ENCODE peak calls at places on chromosomes 12 and 14, in five cellular contexts. One of them, this sample, is unnamed.

GRCh38 chr14:106551265-106551664 is 1024.9 kb downstream of the TMEM121 start:
- DNase-seq in sigmoid colon: no peak
- DNase-seq in astrocyte of the spinal cord: no peak
- DNase-seq in fibroblast of lung: no peak
- DNase-seq in AG04449: no peak
- DNase-seq in this sample: no peak

GRCh38 chr12:10716704-10717315 is 6.3 kb downstream of the YBX3 start:
- DNase-seq in sigmoid colon: peak
- DNase-seq in astrocyte of the spinal cord: peak
- DNase-seq in fibroblast of lung: peak
- DNase-seq in AG04449: peak
- DNase-seq in this sample: peak

GRCh38 chr12:110932048-110932447 is 11.7 kb upstream of the MYL2 start:
- DNase-seq in sigmoid colon: no peak
- DNase-seq in astrocyte of the spinal cord: no peak
- DNase-seq in fibroblast of lung: no peak
- DNase-seq in AG04449: no peak
- DNase-seq in this sample: no peak

GRCh38 chr14:86450075-86450474 is 920.1 kb downstream of the FLRT2 start:
- DNase-seq in sigmoid colon: no peak
- DNase-seq in astrocyte of the spinal cord: no peak
- DNase-seq in fibroblast of lung: no peak
- DNase-seq in AG04449: peak
- DNase-seq in this sample: peak

GRCh38 chr14:72451081-72451972 is 442.6 kb downstream of the DPF3 start:
- DNase-seq in sigmoid colon: no peak
- DNase-seq in astrocyte of the spinal cord: no peak
- DNase-seq in fibroblast of lung: peak
- DNase-seq in AG04449: no peak
- DNase-seq in this sample: no peak

GRCh38 chr12:94140556-94140955 is 7.8 kb upstream of the PLXNC1 start:
- DNase-seq in sigmoid colon: no peak
- DNase-seq in astrocyte of the spinal cord: no peak
- DNase-seq in fibroblast of lung: no peak
- DNase-seq in AG04449: no peak
- DNase-seq in this sample: peak

GRCh38 chr14:83994020-83994419 is 1535.9 kb upstream of the FLRT2 start:
- DNase-seq in sigmoid colon: no peak
- DNase-seq in astrocyte of the spinal cord: peak
- DNase-seq in fibroblast of lung: peak
- DNase-seq in AG04449: no peak
- DNase-seq in this sample: peak

GRCh38 chr12:57094194-57095160 is 5.6 kb downstream of the NAB2 start:
- DNase-seq in sigmoid colon: no peak
- DNase-seq in astrocyte of the spinal cord: no peak
- DNase-seq in fibroblast of lung: no peak
- DNase-seq in AG04449: no peak
- DNase-seq in this sample: no peak

GRCh38 chr12:132489078-132489601 is 811 bp upstream of the FBRSL1 start:
- DNase-seq in sigmoid colon: peak
- DNase-seq in astrocyte of the spinal cord: no peak
- DNase-seq in fibroblast of lung: no peak
- DNase-seq in AG04449: no peak
- DNase-seq in this sample: peak

GRCh38 chr12:30200864-30201263 is 417.1 kb upstream of the TMTC1 start:
- DNase-seq in sigmoid colon: no peak
- DNase-seq in astrocyte of the spinal cord: peak
- DNase-seq in fibroblast of lung: peak
- DNase-seq in AG04449: no peak
- DNase-seq in this sample: peak

GRCh38 chr12:120466560-120467315 is 2.8 kb downstream of the SRSF9 start:
- DNase-seq in sigmoid colon: no peak
- DNase-seq in astrocyte of the spinal cord: peak
- DNase-seq in fibroblast of lung: peak
- DNase-seq in AG04449: no peak
- DNase-seq in this sample: peak

GRCh38 chr12:62537544-62537943 is 70.9 kb downstream of the MON2 start:
- DNase-seq in sigmoid colon: no peak
- DNase-seq in astrocyte of the spinal cord: peak
- DNase-seq in fibroblast of lung: peak
- DNase-seq in AG04449: peak
- DNase-seq in this sample: peak

GRCh38 chr14:75527449-75528163 is 5.3 kb downstream of the BATF start:
- DNase-seq in sigmoid colon: no peak
- DNase-seq in astrocyte of the spinal cord: no peak
- DNase-seq in fibroblast of lung: no peak
- DNase-seq in AG04449: no peak
- DNase-seq in this sample: no peak

GRCh38 chr14:69288956-69289705 is 29.2 kb downstream of the GALNT16 start:
- DNase-seq in sigmoid colon: no peak
- DNase-seq in astrocyte of the spinal cord: no peak
- DNase-seq in fibroblast of lung: peak
- DNase-seq in AG04449: no peak
- DNase-seq in this sample: no peak

GRCh38 chr14:69289811-69290520 is 30.0 kb downstream of the GALNT16 start:
- DNase-seq in sigmoid colon: no peak
- DNase-seq in astrocyte of the spinal cord: no peak
- DNase-seq in fibroblast of lung: no peak
- DNase-seq in AG04449: no peak
- DNase-seq in this sample: peak

GRCh38 chr14:69285661-69286255 is 25.8 kb downstream of the GALNT16 start:
- DNase-seq in sigmoid colon: no peak
- DNase-seq in astrocyte of the spinal cord: no peak
- DNase-seq in fibroblast of lung: no peak
- DNase-seq in AG04449: no peak
- DNase-seq in this sample: no peak

GRCh38 chr14:69287096-69287991 is 27.4 kb downstream of the GALNT16 start:
- DNase-seq in sigmoid colon: no peak
- DNase-seq in astrocyte of the spinal cord: peak
- DNase-seq in fibroblast of lung: peak
- DNase-seq in AG04449: no peak
- DNase-seq in this sample: no peak

DNA sequence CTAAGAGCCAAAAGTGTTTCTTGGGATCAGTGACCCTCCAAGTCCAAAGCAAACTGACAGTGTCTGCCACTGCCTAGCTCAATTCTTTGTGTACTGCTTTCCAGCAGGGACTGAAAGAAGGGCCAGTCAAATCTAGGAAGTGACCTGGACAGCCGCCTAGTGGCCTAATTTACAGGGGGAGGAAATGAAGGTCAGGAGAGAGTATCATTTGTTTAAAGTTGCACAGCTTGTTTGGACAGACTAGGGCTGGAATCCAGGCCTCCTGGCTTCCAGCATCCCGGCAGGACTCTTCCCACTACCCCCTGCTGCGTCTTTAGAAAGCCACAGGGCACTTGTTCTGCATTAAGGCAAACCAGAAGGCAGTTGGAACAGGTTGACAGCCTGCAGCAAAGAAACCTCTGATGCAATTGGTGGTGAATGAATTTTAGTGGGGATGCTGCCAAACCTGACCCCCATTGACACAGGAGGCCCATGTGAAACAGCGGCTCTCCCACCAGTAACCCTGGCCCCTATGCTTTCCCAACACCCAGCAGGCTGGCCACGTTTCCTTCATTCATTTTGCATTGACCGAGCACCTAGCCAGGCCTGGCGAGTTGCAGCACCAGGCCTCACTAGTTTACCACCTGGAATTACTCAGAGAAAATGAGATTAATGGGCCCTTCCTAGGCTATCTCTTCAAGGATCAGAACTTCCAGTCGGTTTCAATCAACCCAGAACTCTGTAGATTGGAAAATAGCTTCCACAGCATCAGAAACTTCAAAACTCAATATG is 28.2 kb downstream of the GALNT16 start:
- DNase-seq in sigmoid colon: peak
- DNase-seq in astrocyte of the spinal cord: peak
- DNase-seq in fibroblast of lung: peak
- DNase-seq in AG04449: no peak
- DNase-seq in this sample: no peak
- TF ChIP-seq CTCF in sigmoid colon: peak
- TF ChIP-seq CTCF in astrocyte of the spinal cord: peak
- TF ChIP-seq CTCF in fibroblast of lung: peak
- TF ChIP-seq CTCF in AG04449: peak
- TF ChIP-seq CTCF in this sample: peak

GRCh38 chr12:113137861-113138783 is 2.6 kb upstream of the RASAL1 start:
- DNase-seq in sigmoid colon: no peak
- DNase-seq in astrocyte of the spinal cord: no peak
- DNase-seq in fibroblast of lung: no peak
- DNase-seq in AG04449: no peak
- DNase-seq in this sample: no peak

GRCh38 chr12:113136128-113136989 is 798 bp upstream of the RASAL1 start:
- DNase-seq in sigmoid colon: no peak
- DNase-seq in astrocyte of the spinal cord: no peak
- DNase-seq in fibroblast of lung: no peak
- DNase-seq in AG04449: no peak
- DNase-seq in this sample: no peak

GRCh38 chr12:113138826-113139225 is 3.3 kb upstream of the RASAL1 start:
- DNase-seq in sigmoid colon: no peak
- DNase-seq in astrocyte of the spinal cord: no peak
- DNase-seq in fibroblast of lung: no peak
- DNase-seq in AG04449: no peak
- DNase-seq in this sample: no peak

GRCh38 chr12:113135178-113136127 is at the start of gene RASAL1:
- DNase-seq in sigmoid colon: no peak
- DNase-seq in astrocyte of the spinal cord: no peak
- DNase-seq in fibroblast of lung: no peak
- DNase-seq in AG04449: no peak
- DNase-seq in this sample: no peak

GRCh38 chr12:113136990-113137511 is 1.5 kb upstream of the RASAL1 start:
- DNase-seq in sigmoid colon: no peak
- DNase-seq in astrocyte of the spinal cord: no peak
- DNase-seq in fibroblast of lung: no peak
- DNase-seq in AG04449: no peak
- DNase-seq in this sample: no peak
- H3K4me3 ChIP-seq in sigmoid colon: no peak
- H3K4me3 ChIP-seq in astrocyte of the spinal cord: no peak
- H3K4me3 ChIP-seq in fibroblast of lung: no peak
- H3K4me3 ChIP-seq in AG04449: no peak
- H3K4me3 ChIP-seq in this sample: no peak

GRCh38 chr12:38911611-38912010 is 6.2 kb upstream of the CPNE8 start:
- DNase-seq in sigmoid colon: no peak
- DNase-seq in astrocyte of the spinal cord: no peak
- DNase-seq in fibroblast of lung: no peak
- DNase-seq in AG04449: no peak
- DNase-seq in this sample: no peak
- TF ChIP-seq CTCF in sigmoid colon: no peak
- TF ChIP-seq CTCF in astrocyte of the spinal cord: no peak
- TF ChIP-seq CTCF in fibroblast of lung: no peak
- TF ChIP-seq CTCF in AG04449: no peak
- TF ChIP-seq CTCF in this sample: no peak

GRCh38 chr14:74426202-74426582 is at the start of gene SYNDIG1L:
- DNase-seq in sigmoid colon: no peak
- DNase-seq in astrocyte of the spinal cord: no peak
- DNase-seq in fibroblast of lung: no peak
- DNase-seq in AG04449: no peak
- DNase-seq in this sample: no peak
- H3K4me3 ChIP-seq in sigmoid colon: peak
- H3K4me3 ChIP-seq in astrocyte of the spinal cord: no peak
- H3K4me3 ChIP-seq in fibroblast of lung: no peak
- H3K4me3 ChIP-seq in AG04449: no peak
- H3K4me3 ChIP-seq in this sample: no peak

GRCh38 chr14:99794156-99794780 is 1.1 kb downstream of the EML1 start:
- DNase-seq in sigmoid colon: no peak
- DNase-seq in astrocyte of the spinal cord: no peak
- DNase-seq in fibroblast of lung: peak
- DNase-seq in AG04449: no peak
- DNase-seq in this sample: no peak

GRCh38 chr14:99793213-99794155 is at the start of gene EML1:
- DNase-seq in sigmoid colon: peak
- DNase-seq in astrocyte of the spinal cord: peak
- DNase-seq in fibroblast of lung: peak
- DNase-seq in AG04449: no peak
- DNase-seq in this sample: peak

GRCh38 chr14:99790978-99791376 is 2.2 kb upstream of the EML1 start:
- DNase-seq in sigmoid colon: peak
- DNase-seq in astrocyte of the spinal cord: no peak
- DNase-seq in fibroblast of lung: no peak
- DNase-seq in AG04449: no peak
- DNase-seq in this sample: no peak

GRCh38 chr14:99791476-99792283 is 1.5 kb upstream of the EML1 start:
- DNase-seq in sigmoid colon: peak
- DNase-seq in astrocyte of the spinal cord: no peak
- DNase-seq in fibroblast of lung: no peak
- DNase-seq in AG04449: no peak
- DNase-seq in this sample: no peak

GRCh38 chr14:99792551-99793212 is 531 bp upstream of the EML1 start:
- DNase-seq in sigmoid colon: peak
- DNase-seq in astrocyte of the spinal cord: peak
- DNase-seq in fibroblast of lung: peak
- DNase-seq in AG04449: no peak
- DNase-seq in this sample: no peak
- TF ChIP-seq CTCF in sigmoid colon: no peak
- TF ChIP-seq CTCF in astrocyte of the spinal cord: no peak
- TF ChIP-seq CTCF in fibroblast of lung: no peak
- TF ChIP-seq CTCF in AG04449: no peak
- TF ChIP-seq CTCF in this sample: no peak

GRCh38 chr12:51973560-51973959 is 22.1 kb downstream of the ACVR1B start:
- DNase-seq in sigmoid colon: no peak
- DNase-seq in astrocyte of the spinal cord: no peak
- DNase-seq in fibroblast of lung: no peak
- DNase-seq in AG04449: no peak
- DNase-seq in this sample: no peak

GRCh38 chr12:51976376-51977160 is 25.1 kb downstream of the ACVR1B start:
- DNase-seq in sigmoid colon: no peak
- DNase-seq in astrocyte of the spinal cord: peak
- DNase-seq in fibroblast of lung: peak
- DNase-seq in AG04449: no peak
- DNase-seq in this sample: peak

GRCh38 chr12:51974646-51975045 is 23.1 kb downstream of the ACVR1B start:
- DNase-seq in sigmoid colon: no peak
- DNase-seq in astrocyte of the spinal cord: no peak
- DNase-seq in fibroblast of lung: no peak
- DNase-seq in AG04449: no peak
- DNase-seq in this sample: no peak

GRCh38 chr12:51977320-51977753 is 25.8 kb downstream of the ACVR1B start:
- DNase-seq in sigmoid colon: no peak
- DNase-seq in astrocyte of the spinal cord: no peak
- DNase-seq in fibroblast of lung: peak
- DNase-seq in AG04449: no peak
- DNase-seq in this sample: peak

DNA sequence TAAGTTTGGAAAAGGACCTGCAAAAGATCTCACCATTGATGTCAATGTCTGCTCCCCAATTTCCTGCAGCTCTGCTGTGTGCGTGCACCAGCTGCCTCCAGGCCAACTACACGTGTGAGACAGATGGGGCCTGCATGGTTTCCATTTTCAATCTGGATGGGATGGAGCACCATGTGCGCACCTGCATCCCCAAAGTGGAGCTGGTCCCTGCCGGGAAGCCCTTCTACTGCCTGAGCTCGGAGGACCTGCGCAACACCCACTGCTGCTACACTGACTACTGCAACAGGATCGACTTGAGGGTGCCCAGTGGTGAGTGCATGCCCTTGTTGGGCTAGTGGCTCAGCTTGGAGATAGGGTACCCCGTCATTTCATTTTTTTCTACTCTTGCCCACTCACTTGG is 23.7 kb downstream of the ACVR1B start:
- DNase-seq in sigmoid colon: no peak
- DNase-seq in astrocyte of the spinal cord: no peak
- DNase-seq in fibroblast of lung: no peak
- DNase-seq in AG04449: no peak
- DNase-seq in this sample: no peak
- H3K4me3 ChIP-seq in sigmoid colon: no peak
- H3K4me3 ChIP-seq in astrocyte of the spinal cord: no peak
- H3K4me3 ChIP-seq in fibroblast of lung: no peak
- H3K4me3 ChIP-seq in AG04449: no peak
- H3K4me3 ChIP-seq in this sample: no peak

This sample was measured in foreskin fibroblast.